ENCODE peak calls at places on chromosomes 1 and 21, in five cellular contexts. One of them, this sample, is unnamed.

GRCh38 chr21:18549214-18549905 is 145.8 kb upstream of the TMPRSS15 start:
- DNase-seq in spleen: no peak
- DNase-seq in left ventricle myocardium superior: no peak
- DNase-seq in activated naive CD8-positive, alpha-beta T cell treated with anti-CD3 and anti-CD28 coated beads, Interleukin-2, amount 50 U/mL, for 24 hours: no peak
- DNase-seq in IMR-90: no peak
- DNase-seq in this sample: no peak

GRCh38 chr1:116923421-116923820 is 13.7 kb downstream of the PTGFRN start:
- DNase-seq in spleen: no peak
- DNase-seq in left ventricle myocardium superior: no peak
- DNase-seq in activated naive CD8-positive, alpha-beta T cell treated with anti-CD3 and anti-CD28 coated beads, Interleukin-2, amount 50 U/mL, for 24 hours: no peak
- DNase-seq in IMR-90: no peak
- DNase-seq in this sample: no peak

GRCh38 chr1:174682419-174683008 is 234.8 kb downstream of the GPR52 start:
- DNase-seq in spleen: no peak
- DNase-seq in left ventricle myocardium superior: no peak
- DNase-seq in activated naive CD8-positive, alpha-beta T cell treated with anti-CD3 and anti-CD28 coated beads, Interleukin-2, amount 50 U/mL, for 24 hours: no peak
- DNase-seq in IMR-90: peak; percentile 93
- DNase-seq in this sample: no peak

GRCh38 chr1:221228594-221228993 is 349.4 kb downstream of the HLX start:
- DNase-seq in spleen: no peak
- DNase-seq in left ventricle myocardium superior: no peak
- DNase-seq in activated naive CD8-positive, alpha-beta T cell treated with anti-CD3 and anti-CD28 coated beads, Interleukin-2, amount 50 U/mL, for 24 hours: no peak
- DNase-seq in IMR-90: no peak
- DNase-seq in this sample: no peak

GRCh38 chr1:158022554-158023278 is 29.3 kb downstream of the KIRREL1 start:
- DNase-seq in spleen: no peak
- DNase-seq in left ventricle myocardium superior: no peak
- DNase-seq in activated naive CD8-positive, alpha-beta T cell treated with anti-CD3 and anti-CD28 coated beads, Interleukin-2, amount 50 U/mL, for 24 hours: no peak
- DNase-seq in IMR-90: no peak
- DNase-seq in this sample: no peak

GRCh38 chr1:27568247-27569087 is 35.5 kb downstream of the AHDC1 start:
- DNase-seq in spleen: peak; percentile 98
- DNase-seq in left ventricle myocardium superior: peak; percentile 98
- DNase-seq in activated naive CD8-positive, alpha-beta T cell treated with anti-CD3 and anti-CD28 coated beads, Interleukin-2, amount 50 U/mL, for 24 hours: peak; percentile 94
- DNase-seq in IMR-90: peak; percentile 81
- DNase-seq in this sample: peak; percentile 99

GRCh38 chr1:26530540-26530897 is 958 bp downstream of the RPS6KA1 start:
- DNase-seq in spleen: no peak
- DNase-seq in left ventricle myocardium superior: no peak
- DNase-seq in activated naive CD8-positive, alpha-beta T cell treated with anti-CD3 and anti-CD28 coated beads, Interleukin-2, amount 50 U/mL, for 24 hours: no peak
- DNase-seq in IMR-90: no peak
- DNase-seq in this sample: no peak

GRCh38 chr1:54309631-54310366 is 96.4 kb downstream of the SSBP3 start:
- DNase-seq in spleen: no peak
- DNase-seq in left ventricle myocardium superior: no peak
- DNase-seq in activated naive CD8-positive, alpha-beta T cell treated with anti-CD3 and anti-CD28 coated beads, Interleukin-2, amount 50 U/mL, for 24 hours: no peak
- DNase-seq in IMR-90: no peak
- DNase-seq in this sample: no peak

GRCh38 chr1:25035523-25036116 is 105.5 kb upstream of the RUNX3 start:
- DNase-seq in spleen: peak; percentile 25
- DNase-seq in left ventricle myocardium superior: peak; percentile 5
- DNase-seq in activated naive CD8-positive, alpha-beta T cell treated with anti-CD3 and anti-CD28 coated beads, Interleukin-2, amount 50 U/mL, for 24 hours: no peak
- DNase-seq in IMR-90: no peak
- DNase-seq in this sample: no peak

GRCh38 chr1:47948126-47948525 is 49.1 kb downstream of the TRABD2B start:
- DNase-seq in spleen: no peak
- DNase-seq in left ventricle myocardium superior: no peak
- DNase-seq in activated naive CD8-positive, alpha-beta T cell treated with anti-CD3 and anti-CD28 coated beads, Interleukin-2, amount 50 U/mL, for 24 hours: no peak
- DNase-seq in IMR-90: no peak
- DNase-seq in this sample: no peak

GRCh38 chr1:207017615-207018559 is 14.7 kb downstream of the C1orf116 start:
- DNase-seq in spleen: no peak
- DNase-seq in left ventricle myocardium superior: no peak
- DNase-seq in activated naive CD8-positive, alpha-beta T cell treated with anti-CD3 and anti-CD28 coated beads, Interleukin-2, amount 50 U/mL, for 24 hours: no peak
- DNase-seq in IMR-90: no peak
- DNase-seq in this sample: no peak

GRCh38 chr1:226337294-226337870 is 28.4 kb upstream of the LIN9 start:
- DNase-seq in spleen: no peak
- DNase-seq in left ventricle myocardium superior: no peak
- DNase-seq in activated naive CD8-positive, alpha-beta T cell treated with anti-CD3 and anti-CD28 coated beads, Interleukin-2, amount 50 U/mL, for 24 hours: no peak
- DNase-seq in IMR-90: no peak
- DNase-seq in this sample: no peak

GRCh38 chr1:87644033-87644432 is 315.4 kb downstream of the LMO4 start:
- DNase-seq in spleen: no peak
- DNase-seq in left ventricle myocardium superior: no peak
- DNase-seq in activated naive CD8-positive, alpha-beta T cell treated with anti-CD3 and anti-CD28 coated beads, Interleukin-2, amount 50 U/mL, for 24 hours: no peak
- DNase-seq in IMR-90: peak; percentile 3
- DNase-seq in this sample: no peak

GRCh38 chr1:31412732-31413404 is at the start of gene SERINC2:
- DNase-seq in spleen: peak; percentile 76
- DNase-seq in left ventricle myocardium superior: peak; percentile 50
- DNase-seq in activated naive CD8-positive, alpha-beta T cell treated with anti-CD3 and anti-CD28 coated beads, Interleukin-2, amount 50 U/mL, for 24 hours: peak; percentile 7
- DNase-seq in IMR-90: no peak
- DNase-seq in this sample: peak; percentile 82

GRCh38 chr1:46368781-46369180 is 25.3 kb upstream of the FAAH start:
- DNase-seq in spleen: no peak
- DNase-seq in left ventricle myocardium superior: no peak
- DNase-seq in activated naive CD8-positive, alpha-beta T cell treated with anti-CD3 and anti-CD28 coated beads, Interleukin-2, amount 50 U/mL, for 24 hours: no peak
- DNase-seq in IMR-90: no peak
- DNase-seq in this sample: no peak

GRCh38 chr1:46021046-46021822 is 111.2 kb downstream of the PIK3R3 start:
- DNase-seq in spleen: no peak
- DNase-seq in left ventricle myocardium superior: no peak
- DNase-seq in activated naive CD8-positive, alpha-beta T cell treated with anti-CD3 and anti-CD28 coated beads, Interleukin-2, amount 50 U/mL, for 24 hours: no peak
- DNase-seq in IMR-90: no peak
- DNase-seq in this sample: no peak

This sample was measured in kidney.